ENCODE peak calls at places on chromosomes 11 and 22, in four cellular contexts. S is fibroblast of lung, C is tibial artery, Y is stomach. J is an unnamed sample.

GRCh38 chr11:6566704-6567370 is 36.6 kb downstream of the RRP8 start:
- DNase-seq in S (no peak), C (no peak), Y (no peak), J (no peak)

GRCh38 chr22:48837341-48837935 is 990.2 kb downstream of the BRD1 start:
- DNase-seq in S (no peak), C (no peak), Y (no peak), J (no peak)

GRCh38 chr11:73230276-73230875 is 12.3 kb downstream of the P2RY2 start:
- DNase-seq in S (no peak), C (no peak), Y (no peak), J (no peak)

GRCh38 chr22:45807156-45807915 is 135.7 kb downstream of the ATXN10 start:
- DNase-seq in S (peak; percentile 14), C (no peak), Y (no peak), J (no peak)

GRCh38 chr11:72831521-72832300 is 17.5 kb downstream of the ATG16L2 start:
- DNase-seq in S (peak; percentile 77), C (peak; percentile 88), Y (peak; percentile 85), J (peak; percentile 88)

GRCh38 chr11:95014184-95014821 is 10.8 kb upstream of the KDM4E start:
- DNase-seq in S (no peak), C (no peak), Y (no peak), J (no peak)

GRCh38 chr11:35907648-35908431 is 36.0 kb upstream of the LDLRAD3 start:
- DNase-seq in S (peak; percentile 99), C (peak; percentile 50), Y (no peak), J (no peak)

GRCh38 chr11:39021542-39021941 is 2423.5 kb upstream of the RAG2 start:
- DNase-seq in S (no peak), C (no peak), Y (no peak), J (no peak)

GRCh38 chr11:72568861-72569260 is 105.4 kb downstream of the PDE2A start:
- DNase-seq in S (peak; percentile 9), C (no peak), Y (no peak), J (no peak)

GRCh38 chr11:64900263-64900678 is 16.7 kb downstream of the ATG2A start:
- DNase-seq in S (no peak), C (no peak), Y (no peak), J (no peak)

GRCh38 chr11:126265801-126266200 is 2.9 kb downstream of the SRPRA start:
- DNase-seq in S (peak; percentile 9), C (no peak), Y (no peak), J (no peak)

GRCh38 chr11:2708757-2709281 is 9.0 kb upstream of the KCNQ1OT1 start:
- DNase-seq in S (peak; percentile 70), C (no peak), Y (no peak), J (no peak)

GRCh38 chr11:59559886-59560285 is 48.5 kb downstream of the OR4D9 start:
- DNase-seq in S (no peak), C (no peak), Y (no peak), J (no peak)
- H3K4me1 ChIP-seq in S (no peaks in the 10 kb centered on the region), C (peaks cover 3% of the 10 kb centered on the region), Y (peaks cover 40% of the 10 kb centered on the region), J (peaks cover 16% of the 10 kb centered on the region)

DNA sequence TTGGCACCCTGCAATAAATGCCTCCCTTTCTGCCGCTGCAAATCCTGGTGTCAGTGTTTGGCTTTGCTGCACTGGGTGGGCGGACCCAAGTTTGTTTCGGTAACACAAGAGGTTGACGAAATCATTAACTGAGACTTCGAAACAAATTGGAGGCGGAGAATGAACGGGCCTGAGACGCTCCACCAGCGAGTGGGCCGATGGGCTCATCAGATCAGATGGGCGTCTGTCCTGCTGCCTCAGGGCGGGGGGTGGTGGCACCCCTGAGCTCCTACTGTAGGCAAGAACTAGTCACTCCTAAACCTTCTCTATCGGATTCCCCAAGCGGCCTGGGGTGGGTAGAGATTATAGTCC is 918 bp upstream of the CAPN5 start:
- DNase-seq in S (peak; percentile 83), C (peak; percentile 65), Y (no peak), J (no peak)
- TF ChIP-seq CTCF in S (no peak), C (no peak), Y (no peak), J (no peak)

GRCh38 chr11:44954051-44954906 is 3.6 kb upstream of the TP53I11 start:
- DNase-seq in S (no peak), C (no peak), Y (no peak), J (no peak)
- H3K4me1 ChIP-seq in S (peaks cover 17% of the 10 kb centered on the region), C (peaks cover 7% of the 10 kb centered on the region), Y (peaks cover 47% of the 10 kb centered on the region), J (no peaks in the 10 kb centered on the region)

GRCh38 chr11:66264893-66265292 is 3.5 kb upstream of the RAB1B start:
- DNase-seq in S (no peak), C (no peak), Y (peak; percentile 36), J (no peak)
- TF ChIP-seq CTCF in S (no peak), C (no peak), Y (peak; percentile 27), J (no peak)